ENCODE peak calls at places on chromosomes 11 and 22, in five cellular contexts. One of them, this sample, is unnamed.

GRCh38 chr11:291281-292210 is 2.6 kb downstream of the PGGHG start:
- DNase-seq in upper lobe of right lung: peak
- DNase-seq in hippocampal formation: no peak
- DNase-seq in stimulated activated CD8-positive, alpha-beta memory T cell treated with anti-CD3 and anti-CD28 coated beads, Interleukin-4, amount 100 ng/mL, for 1 hour: no peak
- DNase-seq in activated T-cell treated with anti-CD3 and anti-CD28 coated beads for 1 hour: no peak
- DNase-seq in this sample: peak

GRCh38 chr11:47591764-47592163 is 2.4 kb downstream of the C1QTNF4 start:
- DNase-seq in upper lobe of right lung: no peak
- DNase-seq in hippocampal formation: no peak
- DNase-seq in stimulated activated CD8-positive, alpha-beta memory T cell treated with anti-CD3 and anti-CD28 coated beads, Interleukin-4, amount 100 ng/mL, for 1 hour: no peak
- DNase-seq in activated T-cell treated with anti-CD3 and anti-CD28 coated beads for 1 hour: no peak
- DNase-seq in this sample: no peak

GRCh38 chr11:95361180-95361579 is 130.2 kb upstream of the SESN3 start:
- DNase-seq in upper lobe of right lung: no peak
- DNase-seq in hippocampal formation: no peak
- DNase-seq in stimulated activated CD8-positive, alpha-beta memory T cell treated with anti-CD3 and anti-CD28 coated beads, Interleukin-4, amount 100 ng/mL, for 1 hour: no peak
- DNase-seq in activated T-cell treated with anti-CD3 and anti-CD28 coated beads for 1 hour: no peak
- DNase-seq in this sample: no peak

GRCh38 chr11:92611157-92611556 is 358.3 kb upstream of the MTNR1B start:
- DNase-seq in upper lobe of right lung: no peak
- DNase-seq in hippocampal formation: no peak
- DNase-seq in stimulated activated CD8-positive, alpha-beta memory T cell treated with anti-CD3 and anti-CD28 coated beads, Interleukin-4, amount 100 ng/mL, for 1 hour: no peak
- DNase-seq in activated T-cell treated with anti-CD3 and anti-CD28 coated beads for 1 hour: no peak
- DNase-seq in this sample: no peak

GRCh38 chr11:10208045-10208674 is 85.9 kb downstream of the SBF2 start:
- DNase-seq in upper lobe of right lung: no peak
- DNase-seq in hippocampal formation: peak
- DNase-seq in stimulated activated CD8-positive, alpha-beta memory T cell treated with anti-CD3 and anti-CD28 coated beads, Interleukin-4, amount 100 ng/mL, for 1 hour: no peak
- DNase-seq in activated T-cell treated with anti-CD3 and anti-CD28 coated beads for 1 hour: no peak
- DNase-seq in this sample: no peak

GRCh38 chr11:134949121-134949591 is 537.1 kb upstream of the B3GAT1 start:
- DNase-seq in upper lobe of right lung: no peak
- DNase-seq in hippocampal formation: no peak
- DNase-seq in stimulated activated CD8-positive, alpha-beta memory T cell treated with anti-CD3 and anti-CD28 coated beads, Interleukin-4, amount 100 ng/mL, for 1 hour: no peak
- DNase-seq in activated T-cell treated with anti-CD3 and anti-CD28 coated beads for 1 hour: no peak
- DNase-seq in this sample: no peak

GRCh38 chr11:93521086-93521485 is 22.1 kb downstream of the SMCO4 start:
- DNase-seq in upper lobe of right lung: no peak
- DNase-seq in hippocampal formation: no peak
- DNase-seq in stimulated activated CD8-positive, alpha-beta memory T cell treated with anti-CD3 and anti-CD28 coated beads, Interleukin-4, amount 100 ng/mL, for 1 hour: no peak
- DNase-seq in activated T-cell treated with anti-CD3 and anti-CD28 coated beads for 1 hour: no peak
- DNase-seq in this sample: no peak

GRCh38 chr22:32583921-32584335 is 109.3 kb downstream of the FBXO7 start:
- DNase-seq in upper lobe of right lung: no peak
- DNase-seq in hippocampal formation: no peak
- DNase-seq in stimulated activated CD8-positive, alpha-beta memory T cell treated with anti-CD3 and anti-CD28 coated beads, Interleukin-4, amount 100 ng/mL, for 1 hour: no peak
- DNase-seq in activated T-cell treated with anti-CD3 and anti-CD28 coated beads for 1 hour: no peak
- DNase-seq in this sample: no peak

GRCh38 chr22:17368727-17369552 is at the start of gene CECR2:
- DNase-seq in upper lobe of right lung: peak
- DNase-seq in hippocampal formation: peak
- DNase-seq in stimulated activated CD8-positive, alpha-beta memory T cell treated with anti-CD3 and anti-CD28 coated beads, Interleukin-4, amount 100 ng/mL, for 1 hour: no peak
- DNase-seq in activated T-cell treated with anti-CD3 and anti-CD28 coated beads for 1 hour: no peak
- DNase-seq in this sample: no peak

This sample was measured in cardiac septum.